ENCODE peak calls at places on chromosomes 4 and X, in nine cellular contexts. One of them, this sample, is unnamed.

GRCh38 chrX:42093756-42094155 is 170.4 kb upstream of the CASK start:
- DNase-seq in left lung: no peak
- DNase-seq in C1 segment of cervical spinal cord: no peak
- DNase-seq in GM04504: no peak
- DNase-seq in activated T-helper 9 cell treated with anti-CD3 and anti-CD28 coated beads, Interleukin-2, amount 50 U/mL, for 16 hours: no peak
- DNase-seq in nucleus accumbens: no peak
- DNase-seq in AG04450: no peak
- DNase-seq in pons: no peak
- DNase-seq in DMS153: no peak
- DNase-seq in this sample: no peak

GRCh38 chr4:20422398-20422797 is 170.7 kb downstream of the SLIT2 start:
- DNase-seq in left lung: no peak
- DNase-seq in C1 segment of cervical spinal cord: no peak
- DNase-seq in GM04504: no peak
- DNase-seq in activated T-helper 9 cell treated with anti-CD3 and anti-CD28 coated beads, Interleukin-2, amount 50 U/mL, for 16 hours: no peak
- DNase-seq in nucleus accumbens: peak; percentile 1
- DNase-seq in AG04450: no peak
- DNase-seq in pons: peak; percentile 53
- DNase-seq in DMS153: peak; percentile 46
- DNase-seq in this sample: peak; percentile 57

GRCh38 chr4:123653211-123653610 is 256.6 kb downstream of the SPRY1 start:
- DNase-seq in left lung: no peak
- DNase-seq in C1 segment of cervical spinal cord: no peak
- DNase-seq in GM04504: no peak
- DNase-seq in activated T-helper 9 cell treated with anti-CD3 and anti-CD28 coated beads, Interleukin-2, amount 50 U/mL, for 16 hours: no peak
- DNase-seq in nucleus accumbens: no peak
- DNase-seq in AG04450: no peak
- DNase-seq in pons: no peak
- DNase-seq in DMS153: no peak
- DNase-seq in this sample: no peak

GRCh38 chr4:186712690-186713089 is 11.0 kb downstream of the FAT1 start:
- DNase-seq in left lung: no peak
- DNase-seq in C1 segment of cervical spinal cord: no peak
- DNase-seq in GM04504: no peak
- DNase-seq in activated T-helper 9 cell treated with anti-CD3 and anti-CD28 coated beads, Interleukin-2, amount 50 U/mL, for 16 hours: no peak
- DNase-seq in nucleus accumbens: no peak
- DNase-seq in AG04450: no peak
- DNase-seq in pons: no peak
- DNase-seq in DMS153: no peak
- DNase-seq in this sample: no peak

GRCh38 chr4:57193996-57194675 is 84.0 kb upstream of the IGFBP7 start:
- DNase-seq in left lung: no peak
- DNase-seq in C1 segment of cervical spinal cord: no peak
- DNase-seq in GM04504: no peak
- DNase-seq in activated T-helper 9 cell treated with anti-CD3 and anti-CD28 coated beads, Interleukin-2, amount 50 U/mL, for 16 hours: no peak
- DNase-seq in nucleus accumbens: no peak
- DNase-seq in AG04450: no peak
- DNase-seq in pons: no peak
- DNase-seq in DMS153: no peak
- DNase-seq in this sample: no peak

GRCh38 chr4:145956288-145956890 is 17.8 kb upstream of the ZNF827 start:
- DNase-seq in left lung: no peak
- DNase-seq in C1 segment of cervical spinal cord: no peak
- DNase-seq in GM04504: no peak
- DNase-seq in activated T-helper 9 cell treated with anti-CD3 and anti-CD28 coated beads, Interleukin-2, amount 50 U/mL, for 16 hours: no peak
- DNase-seq in nucleus accumbens: no peak
- DNase-seq in AG04450: no peak
- DNase-seq in pons: peak; percentile 20
- DNase-seq in DMS153: no peak
- DNase-seq in this sample: no peak

GRCh38 chr4:181897935-181898334 is 345.3 kb upstream of the TENM3 start:
- DNase-seq in left lung: no peak
- DNase-seq in C1 segment of cervical spinal cord: no peak
- DNase-seq in GM04504: no peak
- DNase-seq in activated T-helper 9 cell treated with anti-CD3 and anti-CD28 coated beads, Interleukin-2, amount 50 U/mL, for 16 hours: no peak
- DNase-seq in nucleus accumbens: no peak
- DNase-seq in AG04450: no peak
- DNase-seq in pons: no peak
- DNase-seq in DMS153: no peak
- DNase-seq in this sample: no peak

GRCh38 chr4:84338367-84338766 is 160.7 kb downstream of the NKX6-1 start:
- DNase-seq in left lung: peak; percentile 56
- DNase-seq in C1 segment of cervical spinal cord: no peak
- DNase-seq in GM04504: no peak
- DNase-seq in activated T-helper 9 cell treated with anti-CD3 and anti-CD28 coated beads, Interleukin-2, amount 50 U/mL, for 16 hours: no peak
- DNase-seq in nucleus accumbens: no peak
- DNase-seq in AG04450: no peak
- DNase-seq in pons: no peak
- DNase-seq in DMS153: no peak
- DNase-seq in this sample: no peak

GRCh38 chrX:123905334-123905733 is 45.5 kb downstream of the XIAP start:
- DNase-seq in left lung: no peak
- DNase-seq in C1 segment of cervical spinal cord: no peak
- DNase-seq in GM04504: no peak
- DNase-seq in activated T-helper 9 cell treated with anti-CD3 and anti-CD28 coated beads, Interleukin-2, amount 50 U/mL, for 16 hours: no peak
- DNase-seq in nucleus accumbens: no peak
- DNase-seq in AG04450: no peak
- DNase-seq in pons: no peak
- DNase-seq in DMS153: no peak
- DNase-seq in this sample: no peak

GRCh38 chr4:184408021-184408710 is 66.2 kb downstream of the IRF2 start:
- DNase-seq in left lung: no peak
- DNase-seq in C1 segment of cervical spinal cord: no peak
- DNase-seq in GM04504: no peak
- DNase-seq in activated T-helper 9 cell treated with anti-CD3 and anti-CD28 coated beads, Interleukin-2, amount 50 U/mL, for 16 hours: no peak
- DNase-seq in nucleus accumbens: no peak
- DNase-seq in AG04450: peak; percentile 59
- DNase-seq in pons: no peak
- DNase-seq in DMS153: no peak
- DNase-seq in this sample: no peak

GRCh38 chr4:59060895-59061294 is 1950.7 kb upstream of the IGFBP7 start:
- DNase-seq in left lung: no peak
- DNase-seq in C1 segment of cervical spinal cord: no peak
- DNase-seq in GM04504: no peak
- DNase-seq in activated T-helper 9 cell treated with anti-CD3 and anti-CD28 coated beads, Interleukin-2, amount 50 U/mL, for 16 hours: no peak
- DNase-seq in nucleus accumbens: no peak
- DNase-seq in AG04450: no peak
- DNase-seq in pons: no peak
- DNase-seq in DMS153: no peak
- DNase-seq in this sample: no peak

GRCh38 chrX:155577682-155578081 is 35.1 kb downstream of the TMLHE start:
- DNase-seq in left lung: no peak
- DNase-seq in C1 segment of cervical spinal cord: no peak
- DNase-seq in GM04504: no peak
- DNase-seq in activated T-helper 9 cell treated with anti-CD3 and anti-CD28 coated beads, Interleukin-2, amount 50 U/mL, for 16 hours: no peak
- DNase-seq in nucleus accumbens: no peak
- DNase-seq in AG04450: no peak
- DNase-seq in pons: no peak
- DNase-seq in DMS153: no peak
- DNase-seq in this sample: no peak

GRCh38 chrX:69555396-69556023 is 51.4 kb downstream of the NALF2 start:
- DNase-seq in left lung: no peak
- DNase-seq in C1 segment of cervical spinal cord: no peak
- DNase-seq in GM04504: no peak
- DNase-seq in activated T-helper 9 cell treated with anti-CD3 and anti-CD28 coated beads, Interleukin-2, amount 50 U/mL, for 16 hours: no peak
- DNase-seq in nucleus accumbens: no peak
- DNase-seq in AG04450: no peak
- DNase-seq in pons: no peak
- DNase-seq in DMS153: no peak
- DNase-seq in this sample: no peak

GRCh38 chr4:141731481-141731880 is 95.1 kb downstream of the IL15 start:
- DNase-seq in left lung: no peak
- DNase-seq in C1 segment of cervical spinal cord: no peak
- DNase-seq in GM04504: no peak
- DNase-seq in activated T-helper 9 cell treated with anti-CD3 and anti-CD28 coated beads, Interleukin-2, amount 50 U/mL, for 16 hours: no peak
- DNase-seq in nucleus accumbens: peak; percentile 2
- DNase-seq in AG04450: no peak
- DNase-seq in pons: no peak
- DNase-seq in DMS153: no peak
- DNase-seq in this sample: no peak

GRCh38 chr4:62429297-62429696 is 1229.2 kb downstream of the ADGRL3 start:
- DNase-seq in left lung: no peak
- DNase-seq in C1 segment of cervical spinal cord: no peak
- DNase-seq in GM04504: no peak
- DNase-seq in activated T-helper 9 cell treated with anti-CD3 and anti-CD28 coated beads, Interleukin-2, amount 50 U/mL, for 16 hours: no peak
- DNase-seq in nucleus accumbens: no peak
- DNase-seq in AG04450: no peak
- DNase-seq in pons: no peak
- DNase-seq in DMS153: no peak
- DNase-seq in this sample: no peak

GRCh38 chr4:151325320-151326246 is at the start of gene SH3D19:
- DNase-seq in left lung: peak; percentile 90
- DNase-seq in C1 segment of cervical spinal cord: peak; percentile 24
- DNase-seq in GM04504: peak; percentile 33
- DNase-seq in activated T-helper 9 cell treated with anti-CD3 and anti-CD28 coated beads, Interleukin-2, amount 50 U/mL, for 16 hours: no peak
- DNase-seq in nucleus accumbens: peak; percentile 44
- DNase-seq in AG04450: no peak
- DNase-seq in pons: peak; percentile 63
- DNase-seq in DMS153: peak; percentile 73
- DNase-seq in this sample: peak; percentile 90

GRCh38 chrX:46819136-46819535 is 17.7 kb upstream of the RP2 start:
- DNase-seq in left lung: no peak
- DNase-seq in C1 segment of cervical spinal cord: no peak
- DNase-seq in GM04504: no peak
- DNase-seq in activated T-helper 9 cell treated with anti-CD3 and anti-CD28 coated beads, Interleukin-2, amount 50 U/mL, for 16 hours: no peak
- DNase-seq in nucleus accumbens: no peak
- DNase-seq in AG04450: no peak
- DNase-seq in pons: no peak
- DNase-seq in DMS153: no peak
- DNase-seq in this sample: no peak

This sample was measured in LNCaP clone FGC.